ENCODE peak calls at places on chromosome 16, in four cellular contexts. One of them, this sample, is unnamed.

GRCh38 chr16:73268311-73268997 is 220.5 kb upstream of the ZFHX3 start:
- DNase-seq in HepG2: peak; percentile 12
- DNase-seq in SK-N-MC: no peak
- DNase-seq in transverse colon: no peak
- DNase-seq in this sample: no peak

GRCh38 chr16:85781685-85782370 is 17.5 kb downstream of the EMC8 start:
- DNase-seq in HepG2: peak; percentile 68
- DNase-seq in transverse colon: peak; percentile 53
- DNase-seq in SK-N-MC: no peak
- DNase-seq in this sample: no peak

GRCh38 chr16:26118575-26118974 is 426.8 kb downstream of the HS3ST4 start:
- DNase-seq in SK-N-MC: no peak
- DNase-seq in HepG2: no peak
- DNase-seq in transverse colon: no peak
- DNase-seq in this sample: no peak

GRCh38 chr16:12900599-12901203 is 697 bp upstream of the SHISA9 start:
- DNase-seq in SK-N-MC: no peak
- DNase-seq in transverse colon: no peak
- DNase-seq in HepG2: no peak
- DNase-seq in this sample: no peak

GRCh38 chr16:83513006-83513755 is 294.6 kb upstream of the HSBP1 start:
- DNase-seq in HepG2: no peak
- DNase-seq in transverse colon: no peak
- DNase-seq in SK-N-MC: no peak
- DNase-seq in this sample: no peak

GRCh38 chr16:3857189-3858013 is 23.1 kb downstream of the CREBBP start:
- DNase-seq in SK-N-MC: peak; percentile 70
- DNase-seq in HepG2: peak; percentile 89
- DNase-seq in transverse colon: peak; percentile 30
- DNase-seq in this sample: no peak

GRCh38 chr16:53745753-53746258 is 41.9 kb downstream of the FTO start:
- DNase-seq in HepG2: no peak
- DNase-seq in transverse colon: no peak
- DNase-seq in SK-N-MC: no peak
- DNase-seq in this sample: no peak

GRCh38 chr16:31474173-31474714 is 2.3 kb downstream of the TGFB1I1 start:
- DNase-seq in SK-N-MC: no peak
- DNase-seq in HepG2: no peak
- DNase-seq in transverse colon: no peak
- DNase-seq in this sample: no peak

GRCh38 chr16:77171750-77172635 is 19.0 kb upstream of the MON1B start:
- DNase-seq in SK-N-MC: no peak
- DNase-seq in HepG2: peak; percentile 66
- DNase-seq in transverse colon: no peak
- DNase-seq in this sample: no peak

GRCh38 chr16:58399718-58400633 is 7.7 kb downstream of the GINS3 start:
- DNase-seq in SK-N-MC: no peak
- DNase-seq in HepG2: no peak
- DNase-seq in transverse colon: no peak
- DNase-seq in this sample: no peak

GRCh38 chr16:67530013-67530939 is 1.6 kb downstream of the RIPOR1 start:
- DNase-seq in transverse colon: peak; percentile 76
- DNase-seq in SK-N-MC: no peak
- DNase-seq in HepG2: no peak
- DNase-seq in this sample: no peak

GRCh38 chr16:28180660-28181556 is 30.9 kb downstream of the XPO6 start:
- DNase-seq in HepG2: no peak
- DNase-seq in transverse colon: no peak
- DNase-seq in SK-N-MC: no peak
- DNase-seq in this sample: no peak

GRCh38 chr16:8567355-8568230 is 22.7 kb downstream of the TMEM114 start:
- DNase-seq in SK-N-MC: peak; percentile 83
- DNase-seq in transverse colon: peak; percentile 80
- DNase-seq in HepG2: peak; percentile 97
- DNase-seq in this sample: peak; percentile 93

GRCh38 chr16:68972720-68973119 is 129.4 kb downstream of the TANGO6 start:
- DNase-seq in HepG2: no peak
- DNase-seq in transverse colon: peak; percentile 17
- DNase-seq in SK-N-MC: no peak
- DNase-seq in this sample: no peak

GRCh38 chr16:25045696-25046381 is 30.7 kb upstream of the ARHGAP17 start:
- DNase-seq in HepG2: no peak
- DNase-seq in SK-N-MC: no peak
- DNase-seq in transverse colon: no peak
- DNase-seq in this sample: no peak

GRCh38 chr16:85086347-85087291 is 25.7 kb downstream of the CIBAR2 start:
- DNase-seq in SK-N-MC: no peak
- DNase-seq in HepG2: peak; percentile 56
- DNase-seq in transverse colon: peak; percentile 77
- DNase-seq in this sample: no peak

GRCh38 chr16:87460936-87461335 is 31.9 kb downstream of the ZCCHC14 start:
- DNase-seq in HepG2: no peak
- DNase-seq in transverse colon: no peak
- DNase-seq in SK-N-MC: no peak
- DNase-seq in this sample: no peak

GRCh38 chr16:73671102-73671501 is 623.2 kb upstream of the ZFHX3 start:
- DNase-seq in HepG2: no peak
- DNase-seq in transverse colon: no peak
- DNase-seq in SK-N-MC: no peak
- DNase-seq in this sample: no peak

GRCh38 chr16:5615868-5616642 is 518.5 kb upstream of the EEF2KMT start:
- DNase-seq in SK-N-MC: no peak
- DNase-seq in transverse colon: peak; percentile 64
- DNase-seq in HepG2: peak; percentile 35
- DNase-seq in this sample: no peak

GRCh38 chr16:64153718-64154117 is 968.1 kb downstream of the CDH11 start:
- DNase-seq in transverse colon: no peak
- DNase-seq in HepG2: no peak
- DNase-seq in SK-N-MC: no peak
- DNase-seq in this sample: no peak

GRCh38 chr16:87226926-87227650 is 90.1 kb downstream of the C16orf95 start:
- DNase-seq in transverse colon: no peak
- DNase-seq in HepG2: no peak
- DNase-seq in SK-N-MC: no peak
- DNase-seq in this sample: no peak

GRCh38 chr16:84541999-84542876 is 37.8 kb upstream of the MEAK7 start:
- DNase-seq in SK-N-MC: no peak
- DNase-seq in HepG2: no peak
- DNase-seq in transverse colon: no peak
- DNase-seq in this sample: no peak

GRCh38 chr16:442976-443375 is 17.5 kb downstream of the RAB11FIP3 start:
- DNase-seq in SK-N-MC: no peak
- DNase-seq in HepG2: no peak
- DNase-seq in transverse colon: no peak
- DNase-seq in this sample: no peak

GRCh38 chr16:11045846-11046245 is 101.5 kb downstream of the CLEC16A start:
- DNase-seq in HepG2: no peak
- DNase-seq in transverse colon: no peak
- DNase-seq in SK-N-MC: no peak
- DNase-seq in this sample: no peak

GRCh38 chr16:11045441-11045840 is 101.1 kb downstream of the CLEC16A start:
- DNase-seq in SK-N-MC: no peak
- DNase-seq in HepG2: no peak
- DNase-seq in transverse colon: no peak
- DNase-seq in this sample: no peak

GRCh38 chr16:11047939-11048500 is 103.7 kb downstream of the CLEC16A start:
- DNase-seq in transverse colon: no peak
- DNase-seq in HepG2: no peak
- DNase-seq in SK-N-MC: no peak
- DNase-seq in this sample: no peak

GRCh38 chr16:11049396-11050059 is 105.2 kb downstream of the CLEC16A start:
- DNase-seq in HepG2: peak; percentile 27
- DNase-seq in SK-N-MC: no peak
- DNase-seq in transverse colon: no peak
- DNase-seq in this sample: no peak

DNA sequence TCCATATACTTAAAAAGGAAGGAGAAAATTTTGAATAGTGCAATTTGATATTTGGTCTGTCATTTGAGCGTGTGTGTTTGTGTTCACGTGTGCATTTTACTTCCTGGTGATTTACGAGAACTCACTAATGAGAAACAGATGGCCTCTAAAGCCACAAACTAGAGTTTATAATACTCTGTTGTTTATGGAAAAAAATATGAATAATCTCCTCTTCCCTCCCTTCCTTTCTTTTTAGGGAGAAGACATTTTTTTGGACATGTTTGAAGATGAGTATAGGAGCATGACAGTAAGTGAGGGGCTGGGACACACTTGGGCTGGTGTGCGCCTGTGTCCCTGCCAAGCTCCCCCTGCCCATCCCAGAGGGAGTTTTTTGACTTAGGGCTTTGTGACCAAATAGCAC is 102.7 kb downstream of the CLEC16A start:
- DNase-seq in SK-N-MC: peak; percentile 66
- DNase-seq in transverse colon: no peak
- DNase-seq in HepG2: no peak
- DNase-seq in this sample: no peak
- TF ChIP-seq POLR2AphosphoS5 in SK-N-MC: no peak
- TF ChIP-seq POLR2AphosphoS5 in transverse colon: peak; percentile 36
- TF ChIP-seq POLR2AphosphoS5 in HepG2: no peak
- TF ChIP-seq POLR2AphosphoS5 in this sample: no peak

GRCh38 chr16:15785386-15786059 is 71.3 kb downstream of the MYH11 start:
- DNase-seq in HepG2: no peak
- DNase-seq in transverse colon: no peak
- DNase-seq in SK-N-MC: no peak
- DNase-seq in this sample: no peak

GRCh38 chr16:15780805-15781204 is 76.0 kb downstream of the MYH11 start:
- DNase-seq in transverse colon: no peak
- DNase-seq in SK-N-MC: no peak
- DNase-seq in HepG2: no peak
- DNase-seq in this sample: no peak

GRCh38 chr16:15781650-15782049 is 75.2 kb downstream of the MYH11 start:
- DNase-seq in HepG2: no peak
- DNase-seq in transverse colon: no peak
- DNase-seq in SK-N-MC: no peak
- DNase-seq in this sample: no peak

GRCh38 chr16:15783985-15784384 is 72.8 kb downstream of the MYH11 start:
- DNase-seq in transverse colon: no peak
- DNase-seq in HepG2: no peak
- DNase-seq in SK-N-MC: no peak
- DNase-seq in this sample: no peak

GRCh38 chr16:15782573-15783365 is 74.1 kb downstream of the MYH11 start:
- DNase-seq in HepG2: peak; percentile 64
- DNase-seq in SK-N-MC: no peak
- DNase-seq in transverse colon: no peak
- DNase-seq in this sample: no peak
- H3K9me3 ChIP-seq in HepG2: no peaks in the 10 kb centered on the region
- H3K9me3 ChIP-seq in SK-N-MC: no peaks in the 10 kb centered on the region
- H3K9me3 ChIP-seq in transverse colon: no peaks in the 10 kb centered on the region
- H3K9me3 ChIP-seq in this sample: no peaks in the 10 kb centered on the region

GRCh38 chr16:88809068-88809675 is 2.6 kb downstream of the APRT start:
- DNase-seq in HepG2: no peak
- DNase-seq in transverse colon: no peak
- DNase-seq in SK-N-MC: no peak
- DNase-seq in this sample: no peak
- TF ChIP-seq POLR2AphosphoS5 in HepG2: no peak
- TF ChIP-seq POLR2AphosphoS5 in transverse colon: no peak
- TF ChIP-seq POLR2AphosphoS5 in SK-N-MC: peak; percentile 39
- TF ChIP-seq POLR2AphosphoS5 in this sample: no peak

GRCh38 chr16:75172578-75172977 is 24.3 kb downstream of the ZFP1 start:
- DNase-seq in transverse colon: no peak
- DNase-seq in HepG2: no peak
- DNase-seq in SK-N-MC: no peak
- DNase-seq in this sample: no peak
- H3K9me3 ChIP-seq in transverse colon: peaks cover 57% of the 10 kb centered on the region
- H3K9me3 ChIP-seq in HepG2: peaks cover 84% of the 10 kb centered on the region
- H3K9me3 ChIP-seq in SK-N-MC: peaks cover 6% of the 10 kb centered on the region
- H3K9me3 ChIP-seq in this sample: peaks cover 32% of the 10 kb centered on the region

DNA sequence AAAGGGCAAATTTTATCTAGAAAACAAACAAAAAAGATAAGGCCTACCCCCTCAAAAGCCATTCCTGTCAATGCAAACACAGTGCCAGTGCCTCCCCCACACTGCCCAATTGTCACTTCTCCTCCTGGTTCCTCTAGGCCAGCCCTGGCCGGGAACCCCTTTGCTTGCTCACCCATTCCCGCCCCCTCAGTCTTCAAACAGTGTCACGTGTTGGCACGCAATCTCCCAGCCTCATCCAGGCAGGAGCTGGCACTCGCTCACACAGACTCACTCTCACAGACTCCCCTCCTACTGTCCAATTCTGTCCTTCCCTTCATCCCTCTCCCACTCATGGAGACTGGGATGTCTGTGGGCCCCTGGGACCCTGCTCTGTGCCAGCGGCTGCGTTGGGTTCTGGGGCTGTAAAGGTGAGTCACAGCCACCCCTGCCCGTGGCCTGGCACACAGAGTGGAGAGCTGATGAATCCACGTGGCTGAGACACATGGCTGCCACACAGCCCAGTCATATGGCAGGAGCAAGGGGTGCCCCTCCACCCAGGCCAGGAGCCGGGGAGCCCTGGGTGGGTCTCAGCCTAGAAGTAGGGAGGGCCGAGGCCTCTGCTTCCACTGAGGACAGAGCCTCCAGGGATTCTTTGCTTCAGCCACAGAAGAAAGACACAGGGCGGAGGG is 54.8 kb downstream of the VAC14 start:
- DNase-seq in transverse colon: peak; percentile 67
- DNase-seq in HepG2: peak; percentile 92
- DNase-seq in SK-N-MC: no peak
- DNase-seq in this sample: peak; percentile 96
- TF ChIP-seq POLR2AphosphoS5 in transverse colon: no peak
- TF ChIP-seq POLR2AphosphoS5 in HepG2: no peak
- TF ChIP-seq POLR2AphosphoS5 in SK-N-MC: no peak
- TF ChIP-seq POLR2AphosphoS5 in this sample: no peak

DNA sequence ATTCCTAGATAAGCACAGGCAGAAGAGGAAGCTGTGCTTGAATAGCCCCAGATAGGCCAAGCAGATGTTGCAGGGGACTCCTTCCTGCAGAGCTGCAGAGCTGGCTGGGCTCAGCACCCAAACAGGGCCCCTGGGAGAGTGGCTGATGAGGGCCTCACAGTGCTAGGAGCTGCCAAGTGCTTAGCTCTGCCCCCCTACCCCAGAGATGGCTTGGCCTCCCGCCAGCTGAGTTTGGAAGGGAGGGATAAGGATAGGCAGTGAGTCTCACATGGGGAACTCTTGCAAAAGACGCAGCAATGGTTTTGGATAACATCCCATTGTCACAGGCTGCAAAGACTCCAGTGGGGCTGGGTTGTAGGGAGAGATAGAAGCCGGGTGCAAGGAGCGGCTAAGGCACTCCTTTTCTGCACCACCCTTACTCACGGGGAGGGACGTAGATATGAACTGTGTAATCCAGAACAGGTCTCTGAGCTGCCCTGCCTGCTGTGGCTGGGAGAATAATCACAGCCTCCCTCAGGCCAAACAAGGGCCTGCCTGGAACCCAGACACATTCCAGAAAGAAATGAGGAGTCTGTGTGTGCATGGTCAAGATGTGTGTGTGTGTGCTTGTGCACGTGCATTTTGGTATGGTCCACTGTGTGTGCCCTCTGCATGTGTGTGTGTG is 52.9 kb upstream of the MAF start:
- DNase-seq in SK-N-MC: peak; percentile 39
- DNase-seq in transverse colon: no peak
- DNase-seq in HepG2: no peak
- DNase-seq in this sample: no peak
- H3K9me3 ChIP-seq in SK-N-MC: no peaks in the 10 kb centered on the region
- H3K9me3 ChIP-seq in transverse colon: no peaks in the 10 kb centered on the region
- H3K9me3 ChIP-seq in HepG2: no peaks in the 10 kb centered on the region
- H3K9me3 ChIP-seq in this sample: no peaks in the 10 kb centered on the region